ENCODE peak calls at places on chromosomes 13 and 19, in six cellular contexts. C is neuronal stem cell, W is IMR-90, X is mesenchymal stem cell, A is H1, K is H9. O is an unnamed sample.

GRCh38 chr19:4375164-4375619 is 25.2 kb downstream of the SH3GL1 start:
- DNase-seq in C (no peak), X (peak), W (no peak), K (peak), A (peak), O (peak)

GRCh38 chr19:400976-401835 is 7.7 kb downstream of the C2CD4C start:
- DNase-seq in C (no peak), W (no peak), K (peak), X (no peak), A (no peak), O (no peak)

GRCh38 chr13:103134271-103134670 is 68.1 kb upstream of the SLC10A2 start:
- DNase-seq in K (no peak), A (no peak), X (no peak), C (no peak), W (no peak), O (no peak)

GRCh38 chr13:43648733-43649132 is 138.0 kb downstream of the ENOX1 start:
- DNase-seq in X (no peak), A (no peak), C (no peak), W (no peak), K (no peak), O (no peak)

GRCh38 chr19:39413269-39413902 is 917 bp downstream of the PLEKHG2 start:
- DNase-seq in C (no peak), K (no peak), X (peak), W (peak), A (no peak), O (no peak)

GRCh38 chr13:99617474-99618255 is 116.4 kb downstream of the TM9SF2 start:
- DNase-seq in C (peak), A (no peak), X (peak), W (peak), K (peak), O (peak)

GRCh38 chr19:4386038-4386782 is 14.1 kb downstream of the SH3GL1 start:
- DNase-seq in K (no peak), A (no peak), C (no peak), W (peak), X (no peak), O (no peak)

GRCh38 chr19:29364224-29364726 is 151.3 kb upstream of the UQCRFS1 start:
- DNase-seq in A (no peak), W (no peak), C (no peak), X (no peak), K (peak), O (no peak)

GRCh38 chr19:48501961-48502719 is 9.5 kb downstream of the LMTK3 start:
- DNase-seq in K (peak), X (peak), W (no peak), C (peak), A (peak), O (peak)

DNA sequence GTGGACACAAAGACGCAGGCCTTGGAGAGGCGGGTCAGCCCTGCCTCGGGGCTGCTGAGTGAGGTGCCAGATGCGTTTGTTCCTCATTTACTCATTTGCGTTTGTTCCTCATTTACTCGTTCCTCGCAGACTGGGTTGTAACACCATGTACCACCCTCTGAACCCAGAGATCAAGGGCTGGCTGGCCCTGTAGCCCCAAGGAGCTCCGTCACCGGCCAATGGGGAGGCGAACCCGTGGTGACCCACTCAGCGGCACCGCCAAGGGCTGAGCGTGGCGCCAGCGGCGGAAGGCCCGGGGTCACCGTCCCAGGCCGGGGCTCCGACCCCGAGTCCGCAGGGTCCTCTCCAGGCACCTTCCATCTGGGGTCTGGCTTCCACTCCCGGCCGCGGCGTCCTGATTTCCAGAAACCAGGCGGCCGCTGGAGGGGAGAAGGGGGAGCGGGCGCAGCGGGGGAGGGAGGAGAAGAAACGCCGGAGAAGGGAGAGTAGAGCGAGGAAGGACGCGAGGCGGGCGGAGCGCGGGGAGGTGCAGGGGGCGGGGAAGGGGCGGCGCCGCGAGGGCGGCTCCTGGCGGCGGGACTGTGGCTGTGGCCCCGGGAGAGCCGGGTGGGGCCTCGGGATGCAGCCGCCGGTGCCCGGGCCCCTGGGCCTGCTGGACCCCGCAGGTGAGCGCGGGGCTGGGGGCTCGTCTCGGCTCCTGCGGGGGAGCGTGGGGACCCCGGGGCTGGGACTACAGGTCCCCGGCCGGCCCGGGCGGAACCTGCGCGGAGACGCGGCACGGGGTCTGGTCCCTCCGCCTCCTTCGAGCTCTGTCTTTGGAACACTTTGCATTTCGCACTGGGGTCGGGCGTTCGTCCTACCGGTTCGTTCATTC is at the start of gene TMEM255B:
- DNase-seq in W (peak), X (peak), K (peak), A (no peak), C (peak), O (peak)
- H3K14ac ChIP-seq in W (peak), X (no peak), K (no peak), A (no peak), C (peak), O (peak)

GRCh38 chr19:2208975-2209374 is 27.2 kb downstream of the PLEKHJ1 start:
- DNase-seq in C (no peak), A (no peak), X (no peak), K (no peak), W (no peak), O (no peak)
- H3K14ac ChIP-seq in C (no peak), A (no peak), X (no peak), K (no peak), W (no peak), O (no peak)

GRCh38 chr13:110057052-110057451 is 249.9 kb downstream of the COL4A1 start:
- DNase-seq in A (no peak), W (no peak), C (no peak), X (no peak), K (no peak), O (no peak)

GRCh38 chr13:110056640-110057039 is 250.3 kb downstream of the COL4A1 start:
- DNase-seq in A (no peak), K (no peak), C (no peak), W (no peak), X (no peak), O (no peak)

GRCh38 chr13:110054041-110054440 is 252.9 kb downstream of the COL4A1 start:
- DNase-seq in K (no peak), A (no peak), W (no peak), X (no peak), C (no peak), O (no peak)

DNA sequence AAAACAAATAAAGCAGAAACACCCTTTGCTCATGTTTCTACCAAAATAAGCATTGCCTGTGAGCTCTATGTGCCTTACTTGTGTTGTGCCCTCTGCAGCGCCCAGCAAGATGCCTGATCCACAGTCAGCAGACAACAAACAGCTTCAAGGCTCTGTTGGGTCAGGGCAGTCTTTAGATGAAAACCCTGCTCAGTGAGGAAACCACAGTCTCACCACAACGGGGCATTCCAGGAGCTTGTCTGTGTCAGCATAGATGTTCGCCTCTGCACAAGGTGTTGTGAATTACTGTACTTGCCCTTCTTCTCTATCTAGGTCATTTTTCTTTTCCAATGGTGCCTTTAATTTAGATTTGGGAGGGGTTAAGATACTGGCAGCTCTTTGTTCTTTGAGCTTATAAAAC is 251.9 kb downstream of the COL4A1 start:
- DNase-seq in A (no peak), W (peak), K (no peak), C (no peak), X (peak), O (no peak)
- H3K14ac ChIP-seq in A (no peak), W (peak), K (no peak), C (no peak), X (no peak), O (no peak)

GRCh38 chr13:106661236-106661635 is 93.3 kb upstream of the ARGLU1 start:
- DNase-seq in C (peak), W (no peak), X (no peak), A (no peak), K (no peak), O (no peak)

GRCh38 chr13:106656214-106656613 is 88.3 kb upstream of the ARGLU1 start:
- DNase-seq in A (no peak), W (no peak), C (no peak), K (no peak), X (no peak), O (peak)

GRCh38 chr13:106651442-106651841 is 83.5 kb upstream of the ARGLU1 start:
- DNase-seq in W (no peak), A (no peak), K (no peak), X (no peak), C (no peak), O (no peak)

DNA sequence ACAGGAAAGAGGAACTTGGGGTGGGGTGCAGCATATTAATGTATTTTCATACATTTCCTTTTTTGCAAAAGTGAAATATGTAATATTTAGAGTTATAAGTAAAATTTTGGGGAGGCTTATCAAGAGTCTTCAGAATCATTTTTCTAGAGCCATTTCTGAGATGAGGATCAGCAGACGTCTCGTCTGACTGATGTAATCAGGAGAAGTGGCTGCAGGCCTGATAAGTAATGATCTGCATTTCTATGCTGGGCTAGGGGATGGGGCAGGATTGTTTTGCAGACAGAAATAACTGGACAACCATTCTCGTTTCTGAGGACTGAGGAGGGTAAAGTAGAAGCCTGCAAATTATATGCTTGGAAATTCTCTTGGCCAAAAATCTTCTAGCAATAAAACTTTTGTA is 89.2 kb upstream of the ARGLU1 start:
- DNase-seq in K (no peak), X (no peak), A (no peak), W (no peak), C (no peak), O (peak)
- H3K14ac ChIP-seq in K (no peak), X (no peak), A (no peak), W (no peak), C (no peak), O (no peak)

GRCh38 chr13:113167575-113167974 is 9.1 kb downstream of the PROZ start:
- DNase-seq in X (no peak), C (no peak), K (no peak), W (no peak), A (no peak), O (no peak)
- H3K14ac ChIP-seq in X (no peak), C (no peak), K (no peak), W (no peak), A (no peak), O (no peak)

GRCh38 chr19:11921852-11922495 is 2.9 kb upstream of the ZNF700 start:
- DNase-seq in X (no peak), W (peak), K (no peak), C (no peak), A (no peak), O (no peak)
- H3K14ac ChIP-seq in X (no peak), W (no peak), K (no peak), C (no peak), A (no peak), O (no peak)

O was measured in trophoblast cell.